ENCODE peak calls at places on chromosomes 12 and 14, in seven cellular contexts. S, Z, N, F, I, E and J are unnamed samples.

GRCh38 chr12:95473440-95473946 is 459 bp upstream of the METAP2 start:
- DNase-seq in Z (peak), E (peak), I (peak), F (peak), N (peak), S (no peak), J (peak)

GRCh38 chr14:21192447-21192822 is 36.6 kb upstream of the OR5AU1 start:
- DNase-seq in S (peak), E (no peak), I (no peak), F (no peak), Z (no peak), N (no peak), J (no peak)

GRCh38 chr12:98456583-98457573 is 58.5 kb upstream of the TMPO start:
- DNase-seq in I (peak), F (peak), E (no peak), N (peak), Z (no peak), S (peak), J (peak)

GRCh38 chr14:75896341-75896740 is 85.5 kb downstream of the TGFB3 start:
- DNase-seq in S (no peak), I (no peak), Z (no peak), E (peak), N (no peak), F (no peak), J (no peak)

GRCh38 chr14:77306406-77307098 is 14.1 kb downstream of the POMT2 start:
- DNase-seq in E (peak), I (no peak), N (no peak), Z (no peak), F (no peak), S (no peak), J (no peak)

GRCh38 chr12:51383281-51383905 is 7.8 kb downstream of the GALNT6 start:
- DNase-seq in N (no peak), E (no peak), F (no peak), S (no peak), I (no peak), Z (no peak), J (no peak)

GRCh38 chr12:80316141-80316700 is 127.8 kb upstream of the PTPRQ start:
- DNase-seq in Z (no peak), E (no peak), I (no peak), S (no peak), N (no peak), F (no peak), J (no peak)

GRCh38 chr12:132159555-132160003 is 15.3 kb downstream of the NOC4L start:
- DNase-seq in S (no peak), E (no peak), N (peak), I (no peak), F (no peak), Z (no peak), J (no peak)

GRCh38 chr14:72010474-72010873 is 78.2 kb downstream of the RGS6 start:
- DNase-seq in S (no peak), Z (no peak), E (no peak), N (no peak), F (no peak), I (no peak), J (no peak)

GRCh38 chr14:102020058-102020971 is 55.9 kb downstream of the DYNC1H1 start:
- DNase-seq in Z (no peak), F (no peak), E (peak), N (no peak), S (no peak), I (peak), J (no peak)

GRCh38 chr12:31238764-31239387 is 87.1 kb downstream of the SINHCAF start:
- DNase-seq in E (peak), F (peak), S (peak), Z (peak), I (peak), N (no peak), J (peak)

GRCh38 chr12:89918172-89918880 is 209.7 kb upstream of the ATP2B1 start:
- DNase-seq in F (no peak), S (no peak), E (no peak), I (no peak), Z (peak), N (no peak), J (no peak)